ENCODE peak calls at places on chromosomes 12 and 14, in six cellular contexts. H is astrocyte of the spinal cord; J is stimulated activated naive CD4-positive, alpha-beta T cell treated with Interleukin-2 at 50 U/mL for 16 hours; I is T-cell; P is LHCN-M2; S is mucosa of descending colon. B is an unnamed sample.
A peak's percentile ranks its signal among the peaks of the same experiment; 100 is the strongest.

GRCh38 chr12:86379337-86379736 is 123.1 kb upstream of the MGAT4C start:
- DNase-seq in H (no peak), J (no peak), I (no peak), P (no peak), S (no peak), B (no peak)

GRCh38 chr14:103679351-103679750 is 35.9 kb downstream of the XRCC3 start:
- DNase-seq in H (peak; percentile 16), J (peak; percentile 6), I (no peak), P (no peak), S (peak; percentile 53), B (no peak)

GRCh38 chr14:77253333-77254190 is 17.4 kb downstream of the NGB start:
- DNase-seq in H (no peak), J (no peak), I (no peak), P (no peak), S (no peak), B (no peak)

GRCh38 chr12:101111441-101111840 is 98.6 kb downstream of the SLC5A8 start:
- DNase-seq in H (no peak), J (no peak), I (no peak), P (no peak), S (no peak), B (no peak)

GRCh38 chr14:100528962-100529560 is 58.2 kb downstream of the BEGAIN start:
- DNase-seq in H (no peak), J (no peak), I (peak; percentile 10), P (no peak), S (no peak), B (peak; percentile 89)

GRCh38 chr14:23352506-23353432 is at the start of gene SLC22A17:
- DNase-seq in H (peak; percentile 90), J (peak; percentile 36), I (peak; percentile 49), P (peak; percentile 74), S (peak; percentile 62), B (no peak)

GRCh38 chr12:128463881-128464280 is 196.9 kb downstream of the TMEM132C start:
- DNase-seq in H (no peak), J (no peak), I (no peak), P (no peak), S (no peak), B (no peak)

GRCh38 chr14:51921026-51921425 is 60.6 kb downstream of the GNG2 start:
- DNase-seq in H (no peak), J (no peak), I (no peak), P (no peak), S (no peak), B (peak; percentile 14)

GRCh38 chr14:78519863-78520262 is 349.7 kb downstream of the NRXN3 start:
- DNase-seq in H (peak; percentile 8), J (no peak), I (no peak), P (peak; percentile 0), S (no peak), B (peak; percentile 7)

GRCh38 chr12:76186507-76186906 is 102.0 kb upstream of the NAP1L1 start:
- DNase-seq in H (no peak), J (no peak), I (no peak), P (no peak), S (no peak), B (no peak)

GRCh38 chr12:116246490-116247179 is 30.9 kb downstream of the MED13L start:
- DNase-seq in H (no peak), J (no peak), I (no peak), P (no peak), S (no peak), B (no peak)

GRCh38 chr12:14167005-14167628 is 185.7 kb upstream of the GRIN2B start:
- DNase-seq in H (peak; percentile 58), J (no peak), I (no peak), P (peak; percentile 52), S (no peak), B (no peak)

GRCh38 chr14:79580908-79581307 is 630.4 kb downstream of the DIO2 start:
- DNase-seq in H (no peak), J (no peak), I (no peak), P (no peak), S (no peak), B (no peak)